ENCODE peak calls at places on chromosomes 7 and 10, in eight cellular contexts. C is A549, E is H1, B is endothelial cell of umbilical vein, H is HepG2, T is GM12878, X is K562, G is HCT116. D is an unnamed sample.

GRCh38 chr10:57775250-57775649 is 492.4 kb downstream of the IPMK start:
- DNase-seq in E (no peak), H (no peak), T (no peak), G (no peak), B (no peak), C (no peak), X (no peak), D (no peak)

GRCh38 chr7:46226860-46227259 is 305.8 kb upstream of the IGFBP3 start:
- DNase-seq in H (no peak), B (no peak), X (no peak), E (no peak), C (peak), T (no peak), G (no peak), D (no peak)

GRCh38 chr10:122915700-122916099 is 5.3 kb downstream of the FAM24A start:
- DNase-seq in E (no peak), T (no peak), X (no peak), G (no peak), C (no peak), H (no peak), B (no peak), D (no peak)

GRCh38 chr7:21429021-21429420 is 1.1 kb downstream of the SP4 start:
- DNase-seq in H (no peak), G (no peak), E (no peak), B (no peak), X (peak), C (no peak), T (no peak), D (peak)

GRCh38 chr7:136919820-136920219 is 51.4 kb downstream of the CHRM2 start:
- DNase-seq in E (no peak), B (no peak), X (no peak), C (no peak), G (no peak), T (no peak), H (no peak), D (no peak)

GRCh38 chr10:89659185-89660131 is 14.4 kb upstream of the PANK1 start:
- DNase-seq in H (no peak), X (no peak), T (peak), E (no peak), B (no peak), G (no peak), C (no peak), D (no peak)

GRCh38 chr7:99167072-99167471 is 23.2 kb upstream of the SMURF1 start:
- DNase-seq in C (no peak), E (no peak), G (no peak), X (no peak), T (no peak), H (no peak), B (no peak), D (no peak)

GRCh38 chr7:32019008-32019578 is 51.1 kb downstream of the PDE1C start:
- DNase-seq in T (no peak), E (no peak), C (no peak), H (peak), B (no peak), X (no peak), G (no peak), D (no peak)

GRCh38 chr7:80622531-80622930 is 15.9 kb upstream of the CD36 start:
- DNase-seq in X (no peak), B (peak), G (no peak), C (no peak), H (no peak), T (no peak), E (no peak), D (no peak)
- TF ChIP-seq MAX in X (no peak), B (no peak), G (no peak), C (no peak), H (no peak), T (no peak), E (no peak), D (no peak)

DNA sequence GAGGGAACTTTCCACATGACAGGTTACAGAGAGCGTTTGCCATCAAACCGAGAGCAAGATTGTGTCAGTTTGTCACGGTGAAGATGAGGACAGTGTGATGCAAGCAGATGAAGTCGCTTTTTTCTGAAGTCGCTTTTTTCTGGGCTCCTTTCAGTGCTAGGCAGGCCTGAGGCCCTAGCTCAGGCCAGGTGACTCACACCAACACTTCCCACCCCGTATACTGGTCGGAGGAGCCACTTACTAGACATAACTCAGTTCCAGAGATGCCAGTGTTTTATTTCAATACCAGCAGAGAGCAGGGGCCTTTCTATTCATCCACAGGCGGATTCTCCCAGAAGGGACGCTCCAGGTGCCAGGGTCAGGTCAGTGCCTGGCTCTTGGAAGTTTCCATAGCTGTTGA is 58.9 kb downstream of the SFMBT2 start:
- DNase-seq in T (no peak), B (no peak), G (no peak), C (no peak), H (no peak), E (no peak), X (no peak), D (no peak)
- TF ChIP-seq POLR2A in T (no peak), B (no peak), G (no peak), C (no peak), H (no peak), E (no peak), X (no peak), D (no peak)

GRCh38 chr7:90977056-90977455 is 287.2 kb upstream of the FZD1 start:
- DNase-seq in C (no peak), X (no peak), B (no peak), G (no peak), E (no peak), H (no peak), T (no peak), D (no peak)
- TF ChIP-seq MAX in C (no peak), X (no peak), B (no peak), G (no peak), E (no peak), H (no peak), T (no peak), D (no peak)

DNA sequence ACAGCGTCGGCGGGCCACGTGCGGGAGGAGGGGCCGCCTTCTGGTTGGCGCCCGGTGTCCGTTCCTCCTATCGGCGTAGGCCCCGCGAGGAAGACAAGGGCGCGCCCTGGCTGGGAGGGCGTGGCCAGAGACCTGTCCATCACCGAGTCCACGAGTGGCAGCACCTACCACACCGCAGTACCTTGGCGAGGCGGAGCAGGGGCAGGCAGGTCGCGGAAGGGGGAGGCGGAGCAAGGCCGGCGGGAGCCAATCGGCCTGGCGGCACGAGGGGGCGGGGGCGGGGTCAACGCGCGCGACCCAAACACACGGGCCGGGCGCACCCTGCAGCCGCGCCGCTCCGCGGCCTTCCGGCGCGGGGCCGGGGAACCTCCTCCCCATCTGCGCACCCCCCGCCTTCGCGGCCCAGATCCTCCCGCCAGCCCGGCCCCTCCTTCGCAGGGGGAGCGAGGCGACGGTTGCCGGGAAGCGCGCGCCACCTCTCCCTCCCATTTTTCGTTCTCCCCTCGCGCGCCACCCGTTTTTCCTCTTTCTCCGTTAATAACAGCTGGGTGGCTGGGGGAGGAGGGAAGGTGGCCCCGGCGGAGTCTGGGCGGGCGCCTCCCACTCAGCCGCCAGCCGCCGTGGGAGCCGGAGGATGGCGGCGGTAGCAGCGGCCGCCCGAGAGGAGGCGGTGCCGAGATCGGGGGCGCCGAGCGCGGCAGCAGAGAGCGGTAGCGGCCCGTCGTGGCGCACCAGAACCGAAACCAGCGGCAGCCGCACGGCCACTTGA is at the start of gene ZNRF2:
- DNase-seq in T (peak), C (peak), B (peak), E (peak), X (peak), H (peak), G (peak), D (peak)
- TF ChIP-seq POLR2A in T (peak), C (peak), B (peak), E (peak), X (peak), H (peak), G (peak), D (peak)

GRCh38 chr7:142485617-142486226 is 227.9 kb upstream of the PRSS58 start:
- DNase-seq in E (no peak), T (no peak), B (no peak), X (peak), G (no peak), H (no peak), C (peak), D (peak)

GRCh38 chr7:142481548-142481947 is 223.7 kb upstream of the PRSS58 start:
- DNase-seq in X (no peak), T (no peak), G (no peak), B (no peak), C (no peak), H (no peak), E (no peak), D (peak)

GRCh38 chr7:142487124-142487523 is 229.3 kb upstream of the PRSS58 start:
- DNase-seq in B (no peak), T (no peak), X (no peak), E (no peak), H (no peak), G (no peak), C (no peak), D (no peak)

GRCh38 chr7:142483659-142484317 is 225.9 kb upstream of the PRSS58 start:
- DNase-seq in B (no peak), X (no peak), E (no peak), C (no peak), G (no peak), H (no peak), T (no peak), D (no peak)

DNA sequence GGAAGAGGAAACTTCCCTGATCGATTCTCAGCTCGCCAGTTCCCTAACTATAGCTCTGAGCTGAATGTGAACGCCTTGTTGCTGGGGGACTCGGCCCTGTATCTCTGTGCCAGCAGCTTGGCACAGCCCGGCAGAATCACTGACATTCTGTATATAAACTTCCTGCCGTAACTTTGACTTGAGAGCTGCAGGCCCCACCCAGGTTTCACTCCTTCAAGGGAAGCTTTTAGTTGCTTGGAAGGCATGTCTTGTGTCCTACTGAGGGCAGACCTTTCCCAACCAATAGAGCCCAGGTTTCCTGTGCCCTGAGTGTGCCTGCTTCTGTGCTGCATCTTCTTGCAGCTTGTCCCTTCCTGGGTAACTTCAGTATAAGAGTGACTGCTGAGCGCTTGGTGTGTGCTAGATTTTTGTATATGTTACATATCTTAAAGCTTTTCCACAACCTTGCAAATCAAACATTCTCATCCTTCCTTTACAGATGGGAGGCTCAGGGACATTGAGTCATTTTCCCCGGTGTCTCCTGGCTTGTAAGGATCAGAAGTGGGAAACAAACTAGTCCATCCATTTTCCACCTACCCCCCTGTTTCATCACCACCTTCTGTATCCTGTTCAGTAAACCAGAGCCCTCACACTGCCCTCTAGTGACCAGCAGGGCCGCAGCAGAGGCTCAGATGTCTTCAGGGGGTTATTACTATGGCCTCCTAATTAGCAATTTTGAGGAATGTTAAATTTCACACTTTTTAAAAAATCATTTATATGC is 225.2 kb upstream of the PRSS58 start:
- DNase-seq in G (peak), X (peak), B (peak), E (no peak), T (no peak), C (peak), H (peak), D (peak)
- TF ChIP-seq MAX in G (no peak), X (no peak), B (no peak), E (no peak), T (no peak), C (no peak), H (no peak), D (no peak)

GRCh38 chr10:649798-650690 is 39.4 kb downstream of the DIP2C start:
- DNase-seq in T (no peak), C (peak), E (no peak), B (no peak), X (no peak), H (peak), G (no peak), D (no peak)
- TF ChIP-seq POLR2A in T (no peak), C (no peak), E (no peak), B (no peak), X (no peak), H (peak), G (no peak), D (no peak)

GRCh38 chr10:78972160-78972946 is 96.4 kb upstream of the ZMIZ1 start:
- DNase-seq in H (peak), T (no peak), X (peak), C (peak), G (peak), B (peak), E (no peak), D (peak)
- TF ChIP-seq MAX in H (no peak), T (no peak), X (peak), C (peak), G (no peak), B (no peak), E (no peak), D (no peak)